ENCODE peak calls at places on chromosome 22, in eight cellular contexts. P is myocyte; B is RPMI7951; H is AG10803; M is RWPE2; E is psoas muscle; I is activated CD4-positive, alpha-beta T cell treated with anti-CD3 and anti-CD28 coated beads, Interleukin-2, amount 50 U/mL, for 24 hours; C is stimulated activated CD4-positive, alpha-beta T cell treated with anti-CD3 and anti-CD28 coated beads, Interleukin-1b, Interleukin-23, amount 100 ng/mL, for 24 hours. D is an unnamed sample.

GRCh38 chr22:23398701-23399366 is 181.3 kb downstream of the IGLL1 start:
- DNase-seq in I (no peak), M (peak; percentile 44), C (no peak), P (peak; percentile 45), B (no peak), H (no peak), E (peak; percentile 18), D (no peak)

GRCh38 chr22:30908051-30908461 is 60.5 kb downstream of the MORC2 start:
- DNase-seq in P (no peak), M (no peak), E (no peak), B (no peak), C (no peak), H (no peak), I (no peak), D (no peak)

GRCh38 chr22:50544746-50545253 is 899 bp upstream of the KLHDC7B start:
- DNase-seq in C (no peak), P (no peak), E (peak; percentile 52), M (peak; percentile 75), B (no peak), I (no peak), H (no peak), D (no peak)

GRCh38 chr22:22228921-22229320 is 15.7 kb upstream of the VPREB1 start:
- DNase-seq in M (no peak), C (no peak), B (no peak), I (no peak), P (no peak), H (no peak), E (no peak), D (no peak)

GRCh38 chr22:19223617-19224016 is 45.1 kb upstream of the SLC25A1 start:
- DNase-seq in P (no peak), M (no peak), I (no peak), B (no peak), H (no peak), C (no peak), E (no peak), D (no peak)

GRCh38 chr22:32050678-32051515 is 7.8 kb downstream of the SLC5A1 start:
- DNase-seq in B (peak; percentile 84), E (peak; percentile 86), I (peak; percentile 30), H (peak; percentile 87), C (peak; percentile 12), P (peak; percentile 94), M (peak; percentile 88), D (no peak)

GRCh38 chr22:30635273-30636225 is at the start of gene SLC35E4:
- DNase-seq in C (peak; percentile 96), M (peak; percentile 90), H (peak; percentile 87), I (peak; percentile 96), E (peak; percentile 97), B (peak; percentile 88), P (peak; percentile 91), D (peak; percentile 93)

GRCh38 chr22:37894939-37895670 is 11.0 kb upstream of the MICALL1 start:
- DNase-seq in H (no peak), C (no peak), I (no peak), E (no peak), M (no peak), P (no peak), B (no peak), D (no peak)

GRCh38 chr22:32323513-32324164 is 34.0 kb upstream of the RFPL3 start:
- DNase-seq in M (no peak), H (no peak), I (no peak), B (no peak), C (no peak), P (no peak), E (no peak), D (no peak)

GRCh38 chr22:23781533-23781932 is 5.2 kb upstream of the SMARCB1 start:
- DNase-seq in I (no peak), C (no peak), H (peak; percentile 79), M (peak; percentile 89), E (peak; percentile 85), B (peak; percentile 98), P (peak; percentile 75), D (no peak)

GRCh38 chr22:17234144-17234623 is 14.9 kb upstream of the ADA2 start:
- DNase-seq in P (no peak), M (no peak), B (no peak), I (no peak), H (no peak), E (peak; percentile 36), C (no peak), D (no peak)

GRCh38 chr22:44981857-44982256 is 27.9 kb downstream of the PHF21B start:
- DNase-seq in P (no peak), E (no peak), B (no peak), M (no peak), C (no peak), I (no peak), H (no peak), D (no peak)

GRCh38 chr22:36226189-36226588 is 13.1 kb downstream of the APOL2 start:
- DNase-seq in E (no peak), C (no peak), H (no peak), I (no peak), M (no peak), P (peak; percentile 65), B (no peak), D (no peak)

GRCh38 chr22:48793949-48794348 is 1033.7 kb downstream of the BRD1 start:
- DNase-seq in H (no peak), M (no peak), I (no peak), E (no peak), B (no peak), C (no peak), P (no peak), D (no peak)

GRCh38 chr22:37607010-37607911 is 1.4 kb upstream of the GGA1 start:
- DNase-seq in M (peak; percentile 87), P (peak; percentile 63), I (peak; percentile 88), B (peak; percentile 50), C (peak; percentile 88), H (peak; percentile 33), E (peak; percentile 87), D (peak; percentile 91)

D was measured in effector CD4-positive, alpha-beta T cell.